ENCODE peak calls at places on chromosomes 3 and 15, in four cellular contexts. One of them, this sample, is unnamed. For H3K4me1, the result is how much of the 10 kb centered on the place peaks cover.

GRCh38 chr3:169344465-169344864 is 319.0 kb downstream of the MECOM start:
- DNase-seq in K562: no peak
- DNase-seq in GM23248: peak
- DNase-seq in HCT116: no peak
- DNase-seq in this sample: no peak

GRCh38 chr15:101440846-101441590 is 48.5 kb downstream of the PCSK6 start:
- DNase-seq in HCT116: no peak
- DNase-seq in K562: no peak
- DNase-seq in GM23248: peak
- DNase-seq in this sample: peak

GRCh38 chr3:128340198-128340903 is 126.3 kb downstream of the DNAJB8 start:
- DNase-seq in HCT116: no peak
- DNase-seq in GM23248: no peak
- DNase-seq in K562: no peak
- DNase-seq in this sample: no peak

GRCh38 chr3:46930945-46931403 is 45.6 kb downstream of the CCDC12 start:
- DNase-seq in K562: no peak
- DNase-seq in GM23248: no peak
- DNase-seq in HCT116: no peak
- DNase-seq in this sample: no peak

GRCh38 chr15:67091073-67091965 is 25.9 kb downstream of the SMAD3 start:
- DNase-seq in GM23248: peak
- DNase-seq in HCT116: peak
- DNase-seq in K562: peak
- DNase-seq in this sample: no peak

GRCh38 chr3:105538483-105538882 is 171.8 kb downstream of the ALCAM start:
- DNase-seq in K562: no peak
- DNase-seq in HCT116: no peak
- DNase-seq in GM23248: no peak
- DNase-seq in this sample: no peak

GRCh38 chr15:20357139-20358065 is 184.2 kb downstream of the GOLGA6L6 start:
- DNase-seq in HCT116: no peak
- DNase-seq in GM23248: no peak
- DNase-seq in K562: no peak
- DNase-seq in this sample: no peak

GRCh38 chr3:111747490-111747889 is 111.6 kb upstream of the PHLDB2 start:
- DNase-seq in K562: no peak
- DNase-seq in HCT116: no peak
- DNase-seq in GM23248: peak
- DNase-seq in this sample: no peak

GRCh38 chr15:87368511-87368910 is 888.0 kb downstream of the NTRK3 start:
- DNase-seq in HCT116: no peak
- DNase-seq in GM23248: peak
- DNase-seq in K562: no peak
- DNase-seq in this sample: no peak

GRCh38 chr15:78739996-78740903 is 71.0 kb downstream of the ADAMTS7 start:
- DNase-seq in K562: peak
- DNase-seq in HCT116: peak
- DNase-seq in GM23248: peak
- DNase-seq in this sample: no peak

GRCh38 chr3:66997560-66998074 is 490 bp upstream of the KBTBD8 start:
- DNase-seq in GM23248: peak
- DNase-seq in K562: peak
- DNase-seq in HCT116: no peak
- DNase-seq in this sample: no peak

GRCh38 chr3:117903226-117903625 is 1131.4 kb downstream of the IGSF11 start:
- DNase-seq in K562: no peak
- DNase-seq in GM23248: peak
- DNase-seq in HCT116: no peak
- DNase-seq in this sample: no peak

GRCh38 chr15:52103217-52104207 is 9.1 kb downstream of the BCL2L10 start:
- DNase-seq in GM23248: peak
- DNase-seq in HCT116: peak
- DNase-seq in K562: no peak
- DNase-seq in this sample: no peak

GRCh38 chr15:74613089-74613952 is 2.3 kb upstream of the CLK3 start:
- DNase-seq in GM23248: peak
- DNase-seq in HCT116: no peak
- DNase-seq in K562: no peak
- DNase-seq in this sample: no peak

GRCh38 chr3:168705412-168705811 is 609.7 kb upstream of the GOLIM4 start:
- DNase-seq in GM23248: no peak
- DNase-seq in K562: no peak
- DNase-seq in HCT116: no peak
- DNase-seq in this sample: no peak

GRCh38 chr15:70033109-70033508 is 64.6 kb downstream of the TLE3 start:
- DNase-seq in K562: no peak
- DNase-seq in HCT116: no peak
- DNase-seq in GM23248: no peak
- DNase-seq in this sample: no peak

GRCh38 chr15:79078763-79079395 is 11.7 kb downstream of the RASGRF1 start:
- DNase-seq in HCT116: no peak
- DNase-seq in GM23248: no peak
- DNase-seq in K562: no peak
- DNase-seq in this sample: no peak

GRCh38 chr3:122169911-122170310 is 13.6 kb upstream of the CASR start:
- DNase-seq in GM23248: peak
- DNase-seq in K562: no peak
- DNase-seq in HCT116: no peak
- DNase-seq in this sample: no peak

GRCh38 chr3:55621026-55621422 is 133.9 kb upstream of the WNT5A start:
- DNase-seq in GM23248: no peak
- DNase-seq in HCT116: no peak
- DNase-seq in K562: no peak
- DNase-seq in this sample: no peak

GRCh38 chr3:73502609-73503560 is 121.9 kb downstream of the PDZRN3 start:
- DNase-seq in K562: peak
- DNase-seq in GM23248: peak
- DNase-seq in HCT116: peak
- DNase-seq in this sample: no peak

GRCh38 chr3:108420926-108421325 is 89.5 kb downstream of the MYH15 start:
- DNase-seq in HCT116: no peak
- DNase-seq in K562: no peak
- DNase-seq in GM23248: peak
- DNase-seq in this sample: no peak

GRCh38 chr3:58422756-58423324 is 10.8 kb downstream of the PDHB start:
- DNase-seq in HCT116: no peak
- DNase-seq in GM23248: peak
- DNase-seq in K562: no peak
- DNase-seq in this sample: no peak

GRCh38 chr3:45088543-45088942 is 57.6 kb downstream of the CDCP1 start:
- DNase-seq in HCT116: no peak
- DNase-seq in K562: no peak
- DNase-seq in GM23248: no peak
- DNase-seq in this sample: no peak

GRCh38 chr15:70375006-70375409 is 277.3 kb upstream of the TLE3 start:
- DNase-seq in K562: no peak
- DNase-seq in HCT116: no peak
- DNase-seq in GM23248: peak
- DNase-seq in this sample: peak

GRCh38 chr3:198030125-198030524 is 70.1 kb downstream of the LMLN start:
- DNase-seq in HCT116: no peak
- DNase-seq in K562: peak
- DNase-seq in GM23248: no peak
- DNase-seq in this sample: no peak
- H3K4me1 ChIP-seq in HCT116: under half
- H3K4me1 ChIP-seq in K562: half or more
- H3K4me1 ChIP-seq in GM23248: under half
- H3K4me1 ChIP-seq in this sample: under half

GRCh38 chr3:151382671-151383070 is 1.9 kb downstream of the P2RY12 start:
- DNase-seq in K562: no peak
- DNase-seq in HCT116: no peak
- DNase-seq in GM23248: no peak
- DNase-seq in this sample: no peak

GRCh38 chr3:151383111-151383510 is 1.4 kb downstream of the P2RY12 start:
- DNase-seq in K562: no peak
- DNase-seq in HCT116: no peak
- DNase-seq in GM23248: no peak
- DNase-seq in this sample: no peak

GRCh38 chr3:151372063-151372820 is 12.3 kb downstream of the P2RY12 start:
- DNase-seq in HCT116: no peak
- DNase-seq in GM23248: peak
- DNase-seq in K562: no peak
- DNase-seq in this sample: no peak

GRCh38 chr3:151379083-151379734 is 5.3 kb downstream of the P2RY12 start:
- DNase-seq in GM23248: peak
- DNase-seq in K562: peak
- DNase-seq in HCT116: peak
- DNase-seq in this sample: peak

DNA sequence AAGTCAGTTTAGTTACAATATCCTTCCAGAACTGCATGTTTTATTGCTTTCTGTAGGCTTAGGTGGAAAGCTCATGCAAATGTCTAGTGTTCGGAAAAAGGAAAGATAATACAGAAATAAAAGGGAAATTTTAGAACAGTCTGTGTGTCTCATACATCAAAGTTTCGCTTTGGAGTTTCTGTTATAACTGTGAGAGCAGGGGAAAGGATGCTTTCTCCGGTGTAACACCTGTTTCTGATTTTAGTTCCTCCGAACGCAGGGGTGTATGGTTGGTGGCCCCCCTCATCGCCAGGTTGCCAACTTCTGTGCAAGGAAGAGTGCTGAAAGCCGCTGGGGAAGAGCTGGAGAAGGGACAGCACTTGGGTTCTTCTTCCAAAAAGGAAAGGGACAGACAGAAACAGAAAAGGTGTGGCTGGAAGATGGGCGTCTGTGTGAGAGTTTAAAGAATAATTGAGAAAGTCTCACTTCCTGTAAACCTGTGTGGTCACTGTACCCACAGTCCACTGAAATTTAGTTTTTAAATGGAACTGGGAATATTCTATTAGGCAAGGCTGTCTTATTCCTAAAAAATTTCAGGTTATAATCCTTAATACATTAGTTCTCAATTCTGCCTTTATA is 6.7 kb downstream of the P2RY12 start:
- DNase-seq in GM23248: no peak
- DNase-seq in HCT116: no peak
- DNase-seq in K562: no peak
- DNase-seq in this sample: no peak
- H3K4me1 ChIP-seq in GM23248: under half
- H3K4me1 ChIP-seq in HCT116: under half
- H3K4me1 ChIP-seq in K562: under half
- H3K4me1 ChIP-seq in this sample: under half

GRCh38 chr3:26438981-26439884 is 183.3 kb upstream of the LRRC3B start:
- DNase-seq in HCT116: no peak
- DNase-seq in K562: no peak
- DNase-seq in GM23248: no peak
- DNase-seq in this sample: no peak

GRCh38 chr3:26437678-26438077 is 184.9 kb upstream of the LRRC3B start:
- DNase-seq in GM23248: peak
- DNase-seq in K562: no peak
- DNase-seq in HCT116: no peak
- DNase-seq in this sample: no peak

DNA sequence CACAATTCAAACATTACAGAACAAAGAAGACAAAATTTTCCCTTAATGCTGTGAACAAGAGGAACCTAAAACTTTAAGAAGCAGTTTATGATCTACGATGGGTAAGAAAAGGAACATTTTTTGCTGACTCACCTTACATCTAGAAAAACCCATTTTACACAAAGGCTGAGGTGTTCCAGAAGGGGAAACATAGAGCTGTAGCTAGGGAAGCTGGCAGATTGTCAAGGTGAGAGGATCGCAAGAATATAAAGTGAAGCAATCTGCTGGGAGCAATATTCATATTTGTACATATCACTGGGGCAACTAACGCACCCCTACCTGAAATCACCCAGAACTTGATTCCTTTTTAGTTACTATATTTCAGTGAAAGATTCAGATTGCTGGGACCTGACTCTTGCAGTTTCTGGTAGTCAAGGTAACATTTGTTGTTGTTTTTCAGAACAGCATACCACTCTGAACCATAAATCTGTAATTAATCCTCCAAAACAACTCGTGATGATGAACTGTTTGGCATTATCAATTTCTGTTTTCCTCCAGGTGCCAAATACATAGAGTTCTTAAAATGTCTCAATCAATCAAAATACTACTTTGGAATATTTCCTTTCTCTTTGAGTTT is 184.1 kb upstream of the LRRC3B start:
- DNase-seq in HCT116: no peak
- DNase-seq in GM23248: no peak
- DNase-seq in K562: no peak
- DNase-seq in this sample: no peak
- H3K4me1 ChIP-seq in HCT116: under half
- H3K4me1 ChIP-seq in GM23248: under half
- H3K4me1 ChIP-seq in K562: under half
- H3K4me1 ChIP-seq in this sample: under half

DNA sequence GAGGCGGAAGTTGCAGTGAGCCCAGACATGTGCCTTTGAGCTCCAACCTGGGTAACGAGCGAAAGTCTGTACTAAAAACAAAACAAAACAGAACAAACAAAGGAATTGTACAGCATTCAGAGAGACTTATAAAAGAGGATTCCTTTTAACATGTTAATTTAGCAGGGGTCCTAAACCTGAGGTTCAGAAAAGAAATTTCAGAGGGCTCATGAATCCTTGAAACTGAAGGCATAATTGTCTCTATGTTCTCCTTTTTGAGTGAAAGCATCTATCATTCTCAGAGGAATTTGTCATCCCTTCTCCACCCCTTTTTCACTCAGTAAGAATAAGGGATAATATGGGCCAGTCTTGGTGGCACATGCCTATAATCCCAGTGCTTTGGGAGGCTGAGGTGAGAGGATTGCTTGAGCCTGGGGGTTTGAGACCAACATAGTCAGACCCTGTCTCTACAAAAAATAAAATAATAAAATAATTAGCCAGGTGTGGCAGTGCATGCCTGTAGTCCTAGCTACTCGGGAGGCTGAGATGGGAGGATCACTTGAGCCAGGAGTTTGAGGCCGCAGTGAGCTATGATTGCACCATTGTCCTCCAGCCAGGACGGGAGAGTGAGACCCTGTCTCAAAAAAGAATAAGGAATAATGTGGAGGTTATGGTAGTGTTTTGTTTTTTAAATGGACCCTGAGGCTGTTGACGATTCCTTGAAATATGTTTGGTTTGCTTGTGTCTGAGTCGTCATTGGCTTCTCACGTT is 309.1 kb upstream of the C2CD4B start:
- DNase-seq in GM23248: no peak
- DNase-seq in HCT116: no peak
- DNase-seq in K562: no peak
- DNase-seq in this sample: no peak
- H3K4me1 ChIP-seq in GM23248: half or more
- H3K4me1 ChIP-seq in HCT116: under half
- H3K4me1 ChIP-seq in K562: under half
- H3K4me1 ChIP-seq in this sample: under half

GRCh38 chr3:2001306-2002108 is 97.2 kb upstream of the CNTN4 start:
- DNase-seq in GM23248: no peak
- DNase-seq in HCT116: no peak
- DNase-seq in K562: no peak
- DNase-seq in this sample: no peak
- H3K4me1 ChIP-seq in GM23248: under half
- H3K4me1 ChIP-seq in HCT116: under half
- H3K4me1 ChIP-seq in K562: under half
- H3K4me1 ChIP-seq in this sample: under half